ENCODE peak calls at places on chromosomes 16 and 17, in eight cellular contexts. A is HFFc6; N is activated CD4-positive, alpha-beta T cell treated with anti-CD3 and anti-CD28 coated beads for 1 hour; F is stimulated activated CD8-positive, alpha-beta memory T cell treated with anti-CD3 and anti-CD28 coated beads, Interleukin-7, amount 100 ng/mL, for 1 hour; B is GM23248; T is NCI-H1436; U is activated naive CD4-positive, alpha-beta T cell; R is cardiac septum. O is an unnamed sample.

GRCh38 chr17:57293077-57293476 is 36.8 kb downstream of the MSI2 start:
- DNase-seq in F (no peak), N (no peak), T (no peak), R (no peak), B (no peak), U (no peak), A (no peak), O (peak)

GRCh38 chr16:57531635-57532220 is 4.6 kb downstream of the CCDC102A start:
- DNase-seq in T (no peak), U (no peak), A (no peak), F (no peak), R (peak), B (no peak), N (no peak), O (no peak)

GRCh38 chr16:88382491-88383400 is at the start of gene ZNF469:
- DNase-seq in B (peak), T (no peak), U (no peak), N (no peak), A (peak), F (no peak), R (peak), O (no peak)

GRCh38 chr16:69855587-69855986 is 93.5 kb downstream of the WWP2 start:
- DNase-seq in T (no peak), R (no peak), N (no peak), U (no peak), B (no peak), F (no peak), A (no peak), O (no peak)

GRCh38 chr17:40910441-40910841 is 25.4 kb upstream of the KRT20 start:
- DNase-seq in A (peak), B (peak), N (no peak), T (no peak), F (no peak), U (no peak), R (no peak), O (peak)

GRCh38 chr16:10128397-10129258 is 53.6 kb downstream of the GRIN2A start:
- DNase-seq in R (no peak), T (no peak), F (no peak), A (no peak), N (no peak), U (no peak), B (no peak), O (no peak)

GRCh38 chr16:86619263-86619935 is 41.0 kb downstream of the FOXL1 start:
- DNase-seq in A (no peak), F (no peak), N (no peak), U (no peak), B (peak), T (no peak), R (no peak), O (peak)

GRCh38 chr16:9053006-9053601 is 38.3 kb upstream of the HAPSTR1 start:
- DNase-seq in A (peak), B (peak), N (no peak), U (no peak), T (no peak), R (peak), F (no peak), O (peak)

GRCh38 chr16:57559075-57559790 is 16.8 kb downstream of the ADGRG5 start:
- DNase-seq in N (no peak), F (no peak), B (no peak), U (no peak), R (no peak), A (no peak), T (no peak), O (no peak)

GRCh38 chr16:77618011-77618410 is 104.3 kb upstream of the NUDT7 start:
- DNase-seq in A (no peak), R (no peak), B (no peak), N (no peak), T (no peak), U (no peak), F (no peak), O (no peak)